ENCODE peak calls at places on chromosomes 1 and 21, in four cellular contexts. V is esophagus squamous epithelium, X is GM13977, K is neural crest cell. R is an unnamed sample.

GRCh38 chr1:158145173-158145719 is 35.4 kb upstream of the CD1D start:
- DNase-seq in V (no peak), X (no peak), K (no peak), R (no peak)

GRCh38 chr21:36765229-36765628 is 66.3 kb downstream of the SIM2 start:
- DNase-seq in V (no peak), X (no peak), K (no peak), R (no peak)

GRCh38 chr1:95222629-95223028 is 11.4 kb upstream of the RWDD3 start:
- DNase-seq in V (no peak), X (no peak), K (no peak), R (no peak)

GRCh38 chr1:236176337-236177336 is 34.3 kb downstream of the GPR137B start:
- DNase-seq in V (no peak), X (peak; percentile 1), K (no peak), R (no peak)

GRCh38 chr1:47351305-47351704 is 17.7 kb downstream of the CMPK1 start:
- DNase-seq in V (no peak), X (peak; percentile 28), K (no peak), R (no peak)

GRCh38 chr1:8497196-8497878 is 179.4 kb downstream of the SLC45A1 start:
- DNase-seq in V (no peak), X (peak; percentile 22), K (no peak), R (no peak)

GRCh38 chr1:196148367-196148970 is 459.8 kb downstream of the KCNT2 start:
- DNase-seq in V (no peak), X (peak; percentile 13), K (no peak), R (no peak)

GRCh38 chr1:76374111-76374510 is 299.6 kb downstream of the ST6GALNAC3 start:
- DNase-seq in V (no peak), X (no peak), K (no peak), R (no peak)

GRCh38 chr21:44723177-44724131 is 12.1 kb upstream of the TSPEAR start:
- DNase-seq in V (no peak), X (no peak), K (no peak), R (no peak)

DNA sequence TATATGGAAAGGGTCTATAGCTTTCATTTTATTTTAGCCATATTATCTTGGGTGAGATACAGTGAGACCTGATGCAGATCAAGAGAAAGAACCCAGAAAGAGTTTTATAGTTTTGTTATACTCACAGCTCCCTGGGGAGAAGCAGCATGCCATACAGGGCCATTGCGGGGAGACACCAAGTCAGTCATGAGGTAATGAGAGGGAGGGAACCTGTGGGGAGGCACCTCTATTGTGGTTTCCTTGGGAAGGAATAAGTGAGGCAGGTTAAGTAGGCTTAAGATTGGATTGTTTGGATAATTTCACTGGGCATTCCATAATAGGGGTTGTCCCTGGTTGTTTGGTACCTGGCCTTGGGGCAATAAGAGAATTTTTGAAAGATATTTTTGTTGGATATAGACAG is 19.7 kb downstream of the AXDND1 start:
- DNase-seq in V (no peak), X (no peak), K (no peak), R (no peak)
- TF ChIP-seq CTCF in V (no peak), X (no peak), K (no peak), R (no peak)

DNA sequence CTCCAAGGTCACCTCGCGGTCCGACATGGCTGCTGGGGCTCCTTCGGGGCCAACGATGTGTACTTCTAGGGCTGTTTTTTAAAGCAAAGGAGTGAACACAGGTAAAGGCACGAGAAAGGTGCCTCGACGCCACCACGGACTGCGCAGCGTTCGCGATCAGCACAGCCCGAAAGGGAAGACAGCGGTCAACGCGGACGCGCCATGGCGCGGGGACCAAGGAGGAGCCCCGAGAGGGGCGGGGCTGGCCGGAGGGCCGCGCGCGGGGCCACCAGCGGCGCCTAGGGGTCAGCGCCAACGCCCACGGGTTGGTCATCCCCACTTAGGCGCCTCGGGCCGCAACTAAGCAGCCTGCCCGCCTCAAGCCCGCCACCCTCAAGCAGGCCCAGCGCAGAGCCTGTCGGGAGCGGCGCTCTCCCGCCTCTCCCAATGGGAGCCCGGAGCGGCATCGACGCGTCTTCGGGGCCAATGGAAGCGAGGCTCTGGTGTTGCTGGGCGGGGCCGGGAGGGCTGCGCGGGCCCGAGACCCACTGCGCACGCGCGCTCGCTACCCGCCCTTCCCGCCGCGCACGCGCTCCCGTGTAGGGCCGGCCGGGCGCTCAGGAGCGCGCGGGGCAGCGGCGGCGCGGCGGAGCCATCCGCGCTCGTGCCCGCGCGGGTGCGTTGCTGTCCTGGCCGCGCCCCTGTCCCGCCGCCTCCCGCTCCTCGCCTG is at the start of gene DIP2A:
- DNase-seq in V (peak; percentile 61), X (peak; percentile 100), K (peak; percentile 88), R (peak; percentile 95)
- TF ChIP-seq CTCF in V (no peak), X (no peak), K (no peak), R (no peak)

GRCh38 chr21:14383596-14384210 is 757 bp upstream of the HSPA13 start:
- DNase-seq in V (no peak), X (no peak), K (no peak), R (no peak)
- TF ChIP-seq CTCF in V (no peak), X (no peak), K (no peak), R (no peak)

DNA sequence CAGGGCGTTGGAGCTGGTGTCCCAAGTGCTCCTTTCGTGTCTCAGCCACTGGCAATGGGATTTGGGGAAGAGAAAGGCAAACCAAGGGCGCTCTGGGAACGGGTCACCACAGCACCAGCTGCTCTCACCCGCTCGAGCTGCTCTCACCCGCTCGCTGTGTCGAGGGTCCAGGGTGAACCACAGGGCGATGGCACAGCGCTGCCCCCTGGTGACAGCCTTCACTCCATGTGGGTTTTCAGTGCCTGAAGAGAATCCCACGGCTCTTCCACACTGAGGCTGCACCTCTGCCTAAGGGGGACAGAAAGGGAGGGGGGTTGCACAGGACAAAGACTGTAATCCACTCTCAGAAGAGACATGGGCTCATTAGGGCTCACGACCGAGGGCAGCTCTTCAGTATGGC is 7.1 kb upstream of the CLDN19 start:
- DNase-seq in V (no peak), X (peak; percentile 58), K (peak; percentile 66), R (peak; percentile 78)
- TF ChIP-seq CTCF in V (peak; percentile 56), X (peak; percentile 53), K (peak; percentile 69), R (peak; percentile 57)

R was measured in glutamatergic neuron.